ENCODE peak calls at places on chromosome 19, in eight cellular contexts. A, I, S, R, M, C, B and U are unnamed samples.

GRCh38 chr19:39212377-39212742 is 8.3 kb upstream of the SYCN start:
- DNase-seq in A (no peak), I (no peak), S (peak), R (peak), M (no peak), C (no peak), B (no peak), U (no peak)

GRCh38 chr19:5018224-5019015 is 49.5 kb downstream of the KDM4B start:
- DNase-seq in A (no peak), I (no peak), S (no peak), R (peak), M (peak), C (no peak), B (peak), U (peak)

GRCh38 chr19:52535831-52536800 is 8.6 kb downstream of the ZNF808 start:
- DNase-seq in A (peak), I (no peak), S (peak), R (peak), M (peak), C (peak), B (peak), U (peak)

GRCh38 chr19:38848299-38849146 is 1.3 kb downstream of the HNRNPL start:
- DNase-seq in A (no peak), I (no peak), S (no peak), R (no peak), M (no peak), C (no peak), B (no peak), U (no peak)

GRCh38 chr19:4208385-4209094 is 20.8 kb upstream of the EBI3 start:
- DNase-seq in A (no peak), I (no peak), S (no peak), R (no peak), M (peak), C (no peak), B (peak), U (peak)

GRCh38 chr19:42634409-42635232 is 39.9 kb upstream of the CEACAM8 start:
- DNase-seq in A (no peak), I (peak), S (no peak), R (peak), M (peak), C (no peak), B (peak), U (peak)

GRCh38 chr19:29909545-29909944 is 32.5 kb upstream of the URI1 start:
- DNase-seq in A (no peak), I (no peak), S (no peak), R (peak), M (no peak), C (no peak), B (peak), U (no peak)

GRCh38 chr19:1725100-1726064 is 27.9 kb upstream of the ONECUT3 start:
- DNase-seq in A (no peak), I (peak), S (no peak), R (peak), M (peak), C (no peak), B (peak), U (peak)

GRCh38 chr19:12194827-12195500 is 32.1 kb downstream of the ZNF136 start:
- DNase-seq in A (peak), I (no peak), S (peak), R (peak), M (peak), C (peak), B (peak), U (peak)

GRCh38 chr19:18809149-18809978 is 18.3 kb upstream of the COMP start:
- DNase-seq in A (peak), I (no peak), S (no peak), R (peak), M (peak), C (no peak), B (peak), U (peak)

GRCh38 chr19:49441210-49441959 is at the start of gene SLC17A7:
- DNase-seq in A (peak), I (peak), S (no peak), R (no peak), M (no peak), C (no peak), B (peak), U (peak)

GRCh38 chr19:12721656-12722565 is 1.8 kb downstream of the TNPO2 start:
- DNase-seq in A (peak), I (peak), S (no peak), R (peak), M (peak), C (peak), B (peak), U (peak)

GRCh38 chr19:45421953-45422498 is 1.7 kb downstream of the ERCC1 start:
- DNase-seq in A (no peak), I (no peak), S (no peak), R (no peak), M (no peak), C (no peak), B (no peak), U (no peak)

GRCh38 chr19:461664-462551 is 1.1 kb upstream of the SHC2 start:
- DNase-seq in A (peak), I (peak), S (no peak), R (no peak), M (no peak), C (no peak), B (no peak), U (no peak)

GRCh38 chr19:40139533-40140287 is 49.0 kb upstream of the ZNF780A start:
- DNase-seq in A (no peak), I (peak), S (no peak), R (peak), M (peak), C (no peak), B (peak), U (peak)

GRCh38 chr19:7605490-7606222 is 10.0 kb downstream of the CAMSAP3 start:
- DNase-seq in A (no peak), I (no peak), S (no peak), R (no peak), M (peak), C (no peak), B (no peak), U (no peak)

GRCh38 chr19:2533686-2534085 is 57.8 kb downstream of the GADD45B start:
- DNase-seq in A (no peak), I (no peak), S (no peak), R (peak), M (peak), C (no peak), B (no peak), U (no peak)

GRCh38 chr19:38233740-38234251 is 9.8 kb upstream of the DPF1 start:
- DNase-seq in A (peak), I (peak), S (peak), R (peak), M (peak), C (peak), B (peak), U (peak)

GRCh38 chr19:2274185-2274711 is 7.7 kb downstream of the PEAK3 start:
- DNase-seq in A (no peak), I (no peak), S (no peak), R (no peak), M (no peak), C (no peak), B (no peak), U (no peak)

GRCh38 chr19:51460164-51460992 is 2.1 kb upstream of the SIGLEC8 start:
- DNase-seq in A (no peak), I (peak), S (no peak), R (peak), M (peak), C (no peak), B (no peak), U (no peak)

GRCh38 chr19:58229255-58229639 is 533 bp downstream of the ZNF544 start:
- DNase-seq in A (no peak), I (no peak), S (no peak), R (peak), M (peak), C (no peak), B (peak), U (peak)

GRCh38 chr19:29861575-29861974 is 49.8 kb downstream of the CCNE1 start:
- DNase-seq in A (no peak), I (no peak), S (no peak), R (no peak), M (no peak), C (no peak), B (no peak), U (no peak)

GRCh38 chr19:57769345-57770131 is at the start of gene ZNF586:
- DNase-seq in A (peak), I (peak), S (peak), R (peak), M (peak), C (peak), B (peak), U (peak)

GRCh38 chr19:35518313-35518712 is 4.9 kb upstream of the DMKN start:
- DNase-seq in A (no peak), I (no peak), S (no peak), R (peak), M (peak), C (no peak), B (peak), U (peak)

GRCh38 chr19:12783226-12783848 is 7.9 kb upstream of the JUNB start:
- DNase-seq in A (no peak), I (no peak), S (peak), R (no peak), M (no peak), C (no peak), B (no peak), U (no peak)

GRCh38 chr19:43644181-43644580 is 4.5 kb upstream of the CADM4 start:
- DNase-seq in A (no peak), I (no peak), S (no peak), R (no peak), M (no peak), C (no peak), B (no peak), U (no peak)

GRCh38 chr19:35267818-35268545 is 780 bp upstream of the USF2 start:
- DNase-seq in A (peak), I (peak), S (peak), R (peak), M (peak), C (peak), B (peak), U (peak)

GRCh38 chr19:19651076-19651475 is 7.6 kb upstream of the GMIP start:
- DNase-seq in A (no peak), I (no peak), S (no peak), R (no peak), M (no peak), C (no peak), B (no peak), U (no peak)

GRCh38 chr19:49712397-49712859 is 21.5 kb downstream of the CPT1C start:
- DNase-seq in A (peak), I (no peak), S (no peak), R (peak), M (peak), C (no peak), B (peak), U (peak)

GRCh38 chr19:58000677-58001076 is 1.9 kb downstream of the ZNF606 start:
- DNase-seq in A (no peak), I (no peak), S (no peak), R (no peak), M (no peak), C (no peak), B (no peak), U (no peak)

GRCh38 chr19:33212024-33212772 is 13.5 kb downstream of the SLC7A10 start:
- DNase-seq in A (no peak), I (no peak), S (no peak), R (no peak), M (no peak), C (no peak), B (no peak), U (no peak)

GRCh38 chr19:10852098-10852800 is 4.0 kb downstream of the C19orf38 start:
- DNase-seq in A (no peak), I (no peak), S (no peak), R (peak), M (peak), C (no peak), B (peak), U (no peak)